ENCODE peak calls at places on chromosomes 11 and 22, in eight cellular contexts. K is body of pancreas; H is heart right ventricle; P is adrenal gland; L is CD4-positive, alpha-beta T cell; E is colonic mucosa; S is thoracic aorta; B is stomach. Y is an unnamed sample.

GRCh38 chr11:68929706-68930605 is 26.3 kb downstream of the IGHMBP2 start:
- DNase-seq in K (no peak), B (no peak), L (no peak), S (no peak), E (no peak), H (no peak), P (no peak), Y (no peak)

GRCh38 chr11:88435405-88435804 is 97.9 kb upstream of the CTSC start:
- DNase-seq in B (no peak), P (no peak), E (no peak), K (no peak), S (no peak), H (no peak), L (no peak), Y (no peak)

GRCh38 chr11:62614275-62614674 is 1.2 kb downstream of the ROM1 start:
- DNase-seq in L (no peak), K (peak; percentile 65), H (no peak), B (peak; percentile 56), E (no peak), P (no peak), S (no peak), Y (no peak)

GRCh38 chr11:70486731-70487130 is 88.4 kb downstream of the CTTN start:
- DNase-seq in H (no peak), K (no peak), B (no peak), S (no peak), P (no peak), L (no peak), E (no peak), Y (no peak)

GRCh38 chr11:20303451-20303965 is 60.0 kb upstream of the HTATIP2 start:
- DNase-seq in K (no peak), E (no peak), S (no peak), L (no peak), P (no peak), H (no peak), B (no peak), Y (no peak)

GRCh38 chr11:46668480-46669085 is 31.8 kb downstream of the ARHGAP1 start:
- DNase-seq in P (no peak), K (no peak), B (no peak), L (no peak), S (no peak), H (no peak), E (no peak), Y (no peak)

GRCh38 chr11:114124601-114125144 is 65.2 kb downstream of the ZBTB16 start:
- DNase-seq in H (no peak), B (no peak), S (no peak), L (no peak), P (no peak), K (no peak), E (no peak), Y (no peak)

GRCh38 chr11:112082729-112083128 is 3.8 kb downstream of the TIMM8B start:
- DNase-seq in H (no peak), K (no peak), S (no peak), B (no peak), P (no peak), L (no peak), E (no peak), Y (no peak)

GRCh38 chr22:30843245-30843644 is 125.3 kb downstream of the MORC2 start:
- DNase-seq in B (peak; percentile 8), E (no peak), P (no peak), S (no peak), H (no peak), L (no peak), K (no peak), Y (no peak)

GRCh38 chr11:67501854-67502253 is 3.3 kb downstream of the PITPNM1 start:
- DNase-seq in H (no peak), L (no peak), B (no peak), P (no peak), S (no peak), E (no peak), K (no peak), Y (no peak)

GRCh38 chr22:18028817-18029527 is 4.6 kb upstream of the MICAL3 start:
- DNase-seq in E (no peak), S (no peak), K (no peak), P (no peak), B (no peak), H (no peak), L (no peak), Y (no peak)

GRCh38 chr11:111344032-111344431 is 35.0 kb downstream of the POU2AF1 start:
- DNase-seq in E (no peak), L (no peak), B (no peak), H (peak; percentile 38), K (peak; percentile 58), P (peak; percentile 64), S (no peak), Y (no peak)

GRCh38 chr11:33476945-33477584 is 219.9 kb downstream of the HIPK3 start:
- DNase-seq in L (no peak), K (no peak), H (no peak), B (no peak), E (no peak), S (no peak), P (no peak), Y (no peak)

GRCh38 chr11:105719073-105719846 is 109.4 kb downstream of the GRIA4 start:
- DNase-seq in B (no peak), S (no peak), K (no peak), E (no peak), H (no peak), L (no peak), P (no peak), Y (peak; percentile 10)

GRCh38 chr11:65502274-65502851 is 3.5 kb downstream of the MALAT1 start:
- DNase-seq in K (no peak), P (no peak), H (no peak), L (no peak), E (no peak), B (no peak), S (no peak), Y (no peak)

DNA sequence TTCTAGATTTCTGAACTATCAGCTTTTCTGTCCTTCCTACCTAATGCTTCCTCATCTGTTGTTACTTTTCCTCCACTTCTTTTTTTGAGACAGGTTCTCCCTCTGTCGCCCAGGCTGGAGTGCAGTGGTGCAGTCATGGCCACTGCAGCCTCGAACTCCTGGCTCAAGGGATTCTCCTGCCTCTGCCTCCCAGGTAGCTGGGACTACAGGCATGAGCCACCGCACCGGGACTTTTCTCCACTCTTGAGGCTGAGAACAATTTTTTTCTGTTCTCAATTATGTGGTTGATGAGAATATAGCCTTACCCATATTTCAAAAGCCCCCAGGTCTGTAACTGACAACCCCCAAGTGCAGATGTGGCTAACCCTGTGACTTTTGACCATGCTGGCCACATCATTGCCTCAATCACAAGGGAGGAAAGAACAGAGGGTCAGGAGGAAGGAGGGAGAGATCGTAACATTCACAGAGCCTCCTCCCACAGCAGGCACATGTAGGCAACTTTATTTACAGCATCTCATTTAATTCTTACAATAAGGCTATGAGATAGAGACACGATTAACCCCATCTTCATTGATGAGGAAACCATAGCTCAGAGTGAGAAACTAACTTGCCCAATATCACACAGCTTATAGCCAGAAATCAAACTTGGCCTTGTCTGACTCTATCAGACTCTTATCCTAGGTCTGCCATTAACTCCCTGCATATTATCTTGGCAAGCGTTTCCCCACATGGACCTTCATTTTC is 9.5 kb downstream of the POU2F3 start:
- DNase-seq in B (no peak), S (no peak), E (no peak), P (no peak), K (no peak), H (no peak), L (no peak), Y (no peak)
- H3K27ac ChIP-seq in B (no peak overlapping the region), S (no peak overlapping the region), E (no peak overlapping the region), P (no peak overlapping the region), K (no peak overlapping the region), H (no peak overlapping the region), L (no peak overlapping the region), Y (no peak overlapping the region)

DNA sequence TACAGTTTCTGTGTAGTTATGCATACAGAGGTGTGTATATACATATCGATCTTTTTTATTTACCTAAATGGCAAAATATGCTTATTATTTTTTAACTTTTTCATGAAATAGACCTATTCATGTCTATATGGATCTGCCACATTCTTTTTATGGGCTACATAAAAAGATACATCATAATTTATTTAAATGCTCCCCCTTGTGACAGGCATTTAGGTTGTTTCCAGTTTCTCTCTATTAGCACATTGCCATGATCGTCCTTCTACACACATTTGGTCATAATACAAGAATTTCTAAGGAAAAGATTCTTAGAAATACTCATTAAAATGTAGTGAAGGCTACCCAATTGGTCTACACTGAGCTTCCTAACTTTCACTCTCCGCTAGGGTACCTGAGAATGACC is 1067.4 kb downstream of the OPCML start:
- DNase-seq in B (no peak), P (no peak), S (no peak), H (no peak), K (no peak), L (no peak), E (no peak), Y (no peak)
- H3K9me3 ChIP-seq in B (no peaks in the 10 kb centered on the region), P (no peaks in the 10 kb centered on the region), S (no peaks in the 10 kb centered on the region), H (no peaks in the 10 kb centered on the region), K (no peaks in the 10 kb centered on the region), L (peaks cover 3% of the 10 kb centered on the region), E (no peaks in the 10 kb centered on the region), Y (no peaks in the 10 kb centered on the region)

GRCh38 chr11:133833101-133833898 is 12.0 kb downstream of the SPATA19 start:
- DNase-seq in H (no peak), L (no peak), K (no peak), P (no peak), E (no peak), B (no peak), S (no peak), Y (no peak)

GRCh38 chr11:133829566-133829965 is 15.7 kb downstream of the SPATA19 start:
- DNase-seq in H (no peak), L (no peak), S (no peak), P (no peak), E (no peak), B (no peak), K (no peak), Y (no peak)

GRCh38 chr11:133828861-133829260 is 16.5 kb downstream of the SPATA19 start:
- DNase-seq in L (no peak), K (no peak), P (no peak), B (no peak), E (no peak), H (no peak), S (no peak), Y (no peak)

GRCh38 chr11:133832096-133833081 is 12.9 kb downstream of the SPATA19 start:
- DNase-seq in K (no peak), L (no peak), S (no peak), P (no peak), H (no peak), B (no peak), E (no peak), Y (no peak)

GRCh38 chr11:133830931-133831907 is 14.1 kb downstream of the SPATA19 start:
- DNase-seq in B (no peak), S (no peak), E (no peak), P (no peak), H (no peak), L (no peak), K (no peak), Y (no peak)
- TF ChIP-seq CTCF in B (no peak), S (no peak), E (no peak), P (no peak), H (peak; percentile 32), L (no peak), K (no peak), Y (no peak)

DNA sequence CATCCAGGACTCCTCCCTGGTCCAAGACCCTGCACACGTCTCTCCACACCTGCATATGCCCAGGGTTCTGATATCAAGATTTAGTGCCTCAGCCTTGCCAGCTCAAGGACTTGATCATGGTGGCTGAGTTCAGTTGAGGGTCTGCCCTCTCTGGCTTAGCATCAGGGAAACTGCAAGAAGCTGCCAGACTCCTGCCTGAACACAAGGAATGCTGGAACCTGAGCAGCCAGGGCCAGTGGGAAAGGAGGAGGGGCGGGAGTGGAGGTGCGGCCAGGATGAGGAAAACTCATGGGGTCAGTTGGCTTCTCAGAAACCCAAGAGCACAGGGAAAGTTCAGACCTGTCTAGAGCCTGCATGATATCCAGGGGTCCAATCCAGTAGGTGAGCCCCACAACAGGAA is 546.1 kb downstream of the BUD13 start:
- DNase-seq in E (no peak), K (no peak), S (no peak), L (no peak), P (no peak), B (no peak), H (no peak), Y (no peak)
- H3K27ac ChIP-seq in E (no peak overlapping the region), K (no peak overlapping the region), S (no peak overlapping the region), L (no peak overlapping the region), P (no peak overlapping the region), B (no peak overlapping the region), H (no peak overlapping the region), Y (no peak overlapping the region)